ENCODE peak calls at places on chromosomes 5 and 9, in eight cellular contexts. P, J, R, H, A, X, G and Y are unnamed samples.

GRCh38 chr9:78325343-78325742 is 28.4 kb downstream of the PSAT1 start:
- DNase-seq in P (peak; percentile 24), J (peak; percentile 30), R (no peak), H (no peak), A (peak; percentile 40), X (no peak), G (no peak), Y (no peak)

GRCh38 chr5:89936576-89936975 is 473.0 kb downstream of the CETN3 start:
- DNase-seq in P (no peak), J (no peak), R (no peak), H (no peak), A (no peak), X (no peak), G (no peak), Y (no peak)

GRCh38 chr5:67972027-67972822 is 243.3 kb upstream of the PIK3R1 start:
- DNase-seq in P (no peak), J (no peak), R (no peak), H (no peak), A (no peak), X (no peak), G (no peak), Y (no peak)

GRCh38 chr5:94700592-94700991 is 82.1 kb downstream of the SLF1 start:
- DNase-seq in P (no peak), J (no peak), R (no peak), H (no peak), A (no peak), X (no peak), G (no peak), Y (no peak)

GRCh38 chr5:31939151-31939550 is 235.0 kb downstream of the GOLPH3 start:
- DNase-seq in P (no peak), J (no peak), R (no peak), H (no peak), A (no peak), X (no peak), G (no peak), Y (no peak)

GRCh38 chr5:33848554-33848953 is 43.2 kb downstream of the ADAMTS12 start:
- DNase-seq in P (no peak), J (no peak), R (no peak), H (no peak), A (no peak), X (no peak), G (no peak), Y (no peak)

GRCh38 chr5:82405166-82405565 is 127.0 kb upstream of the RPS23 start:
- DNase-seq in P (no peak), J (peak; percentile 86), R (no peak), H (no peak), A (no peak), X (no peak), G (no peak), Y (no peak)

GRCh38 chr9:92563701-92564100 is 27.9 kb upstream of the ECM2 start:
- DNase-seq in P (no peak), J (no peak), R (no peak), H (no peak), A (no peak), X (no peak), G (no peak), Y (no peak)

GRCh38 chr5:96342581-96342980 is 90.5 kb downstream of the PCSK1 start:
- DNase-seq in P (no peak), J (no peak), R (no peak), H (no peak), A (no peak), X (no peak), G (no peak), Y (no peak)

GRCh38 chr5:110956280-110956912 is 115.1 kb upstream of the TSLP start:
- DNase-seq in P (no peak), J (no peak), R (peak; percentile 63), H (no peak), A (no peak), X (no peak), G (no peak), Y (no peak)

GRCh38 chr9:114240216-114240615 is 82.7 kb upstream of the ORM1 start:
- DNase-seq in P (no peak), J (no peak), R (no peak), H (no peak), A (no peak), X (no peak), G (no peak), Y (no peak)

GRCh38 chr9:137396227-137396626 is 26.7 kb downstream of the EXD3 start:
- DNase-seq in P (no peak), J (no peak), R (no peak), H (no peak), A (no peak), X (no peak), G (no peak), Y (no peak)

GRCh38 chr9:128123451-128124080 is 4.0 kb downstream of the PTGES2 start:
- DNase-seq in P (no peak), J (no peak), R (no peak), H (no peak), A (no peak), X (no peak), G (peak; percentile 16), Y (no peak)

GRCh38 chr5:35454011-35454525 is 163.6 kb upstream of the SPEF2 start:
- DNase-seq in P (no peak), J (no peak), R (no peak), H (no peak), A (no peak), X (no peak), G (no peak), Y (no peak)

GRCh38 chr9:133050142-133050541 is 11.6 kb upstream of the CEL start:
- DNase-seq in P (peak; percentile 35), J (peak; percentile 32), R (no peak), H (no peak), A (no peak), X (no peak), G (no peak), Y (no peak)

GRCh38 chr9:77946969-77947368 is 84.6 kb downstream of the GNAQ start:
- DNase-seq in P (peak; percentile 11), J (no peak), R (no peak), H (no peak), A (peak; percentile 60), X (no peak), G (no peak), Y (no peak)

GRCh38 chr5:5209101-5209500 is 69.0 kb downstream of the ADAMTS16 start:
- DNase-seq in P (no peak), J (peak; percentile 34), R (no peak), H (no peak), A (no peak), X (no peak), G (no peak), Y (no peak)

GRCh38 chr5:150625164-150625535 is 15.3 kb upstream of the SYNPO start:
- DNase-seq in P (no peak), J (no peak), R (no peak), H (no peak), A (no peak), X (no peak), G (peak; percentile 63), Y (no peak)

GRCh38 chr5:54205453-54205852 is 104.9 kb downstream of the ARL15 start:
- DNase-seq in P (no peak), J (no peak), R (no peak), H (no peak), A (no peak), X (no peak), G (no peak), Y (no peak)

GRCh38 chr5:19608434-19608833 is 379.6 kb downstream of the CDH18 start:
- DNase-seq in P (no peak), J (peak; percentile 16), R (no peak), H (no peak), A (no peak), X (no peak), G (no peak), Y (no peak)

GRCh38 chr9:93587284-93587650 is 10.9 kb downstream of the PHF2 start:
- DNase-seq in P (no peak), J (no peak), R (peak; percentile 37), H (no peak), A (no peak), X (no peak), G (no peak), Y (no peak)

GRCh38 chr5:125410501-125411162 is 664.2 kb upstream of the ZNF608 start:
- DNase-seq in P (no peak), J (peak; percentile 56), R (no peak), H (no peak), A (no peak), X (no peak), G (no peak), Y (no peak)

GRCh38 chr9:92617195-92617813 is 52.6 kb downstream of the IPPK start:
- DNase-seq in P (no peak), J (no peak), R (no peak), H (no peak), A (no peak), X (no peak), G (no peak), Y (no peak)

GRCh38 chr9:121296213-121297127 is 28.5 kb downstream of the GSN start:
- DNase-seq in P (no peak), J (no peak), R (no peak), H (no peak), A (no peak), X (no peak), G (no peak), Y (no peak)

GRCh38 chr5:138241688-138242547 is 28.8 kb upstream of the CDC23 start:
- DNase-seq in P (no peak), J (no peak), R (peak; percentile 85), H (peak; percentile 34), A (no peak), X (no peak), G (peak; percentile 22), Y (no peak)

GRCh38 chr9:90090997-90091396 is 486.2 kb downstream of the GADD45G start:
- DNase-seq in P (no peak), J (no peak), R (no peak), H (no peak), A (no peak), X (no peak), G (no peak), Y (no peak)

GRCh38 chr9:136105398-136106135 is 10.5 kb upstream of the NACC2 start:
- DNase-seq in P (no peak), J (peak; percentile 70), R (no peak), H (no peak), A (no peak), X (no peak), G (peak; percentile 80), Y (no peak)